ENCODE peak calls at places on chromosomes 3 and 15, in nine cellular contexts. P is activated gamma-delta T cell treated with Interleukin-2 at 50 U/mL for 16 hours, N is neural crest cell, L is bronchial epithelial cell, G is iris pigment epithelial cell, Z is HEK293T, O is amniotic epithelial cell, K is choroid plexus epithelial cell, V is EL. T is an unnamed sample.

GRCh38 chr15:78000089-78000926 is 77.2 kb downstream of the TBC1D2B start:
- DNase-seq in P (peak; percentile 64), N (peak; percentile 61), L (peak; percentile 73), G (peak; percentile 63), Z (peak; percentile 69), O (peak; percentile 78), K (peak; percentile 71), V (peak; percentile 41), T (peak; percentile 21)

GRCh38 chr3:150319900-150320299 is 88.2 kb upstream of the TSC22D2 start:
- DNase-seq in P (no peak), N (no peak), L (peak; percentile 100), G (peak; percentile 99), Z (no peak), O (peak; percentile 98), K (peak; percentile 96), V (peak; percentile 98), T (no peak)

GRCh38 chr3:115551091-115551490 is 72.2 kb upstream of the GAP43 start:
- DNase-seq in P (no peak), N (no peak), L (no peak), G (no peak), Z (no peak), O (no peak), K (no peak), V (no peak), T (no peak)

GRCh38 chr3:195119461-195120198 is 151.3 kb downstream of the XXYLT1 start:
- DNase-seq in P (no peak), N (peak; percentile 20), L (peak; percentile 44), G (peak; percentile 85), Z (no peak), O (peak; percentile 82), K (peak; percentile 85), V (peak; percentile 95), T (no peak)

GRCh38 chr15:38474155-38474757 is 20.3 kb downstream of the FAM98B start:
- DNase-seq in P (peak; percentile 31), N (no peak), L (peak; percentile 67), G (peak; percentile 70), Z (peak; percentile 23), O (peak; percentile 73), K (peak; percentile 83), V (peak; percentile 67), T (no peak)

GRCh38 chr3:152377184-152377570 is 108.4 kb downstream of the MBNL1 start:
- DNase-seq in P (no peak), N (no peak), L (no peak), G (no peak), Z (no peak), O (no peak), K (no peak), V (no peak), T (no peak)

GRCh38 chr15:34610388-34610787 is 26.9 kb upstream of the GOLGA8B start:
- DNase-seq in P (no peak), N (no peak), L (peak; percentile 35), G (peak; percentile 23), Z (peak; percentile 4), O (no peak), K (peak; percentile 53), V (no peak), T (no peak)

GRCh38 chr3:76400141-76400540 is 614.8 kb upstream of the ZNF717 start:
- DNase-seq in P (no peak), N (no peak), L (peak; percentile 11), G (peak; percentile 67), Z (no peak), O (peak; percentile 37), K (peak; percentile 64), V (peak; percentile 1), T (no peak)

GRCh38 chr3:77362936-77363335 is 323.0 kb downstream of the ROBO2 start:
- DNase-seq in P (no peak), N (no peak), L (peak; percentile 33), G (no peak), Z (no peak), O (no peak), K (no peak), V (no peak), T (no peak)

GRCh38 chr15:34993877-34994276 is 5.8 kb upstream of the ZNF770 start:
- DNase-seq in P (no peak), N (no peak), L (no peak), G (no peak), Z (no peak), O (no peak), K (no peak), V (no peak), T (no peak)

GRCh38 chr3:4376499-4376898 is 73.3 kb downstream of the SETMAR start:
- DNase-seq in P (no peak), N (no peak), L (peak; percentile 64), G (peak; percentile 39), Z (no peak), O (peak; percentile 19), K (no peak), V (no peak), T (no peak)

GRCh38 chr3:197501879-197502620 is 53.7 kb downstream of the BDH1 start:
- DNase-seq in P (no peak), N (no peak), L (peak; percentile 88), G (peak; percentile 85), Z (peak; percentile 20), O (peak; percentile 59), K (peak; percentile 74), V (peak; percentile 68), T (peak; percentile 34)

GRCh38 chr3:170493712-170494182 is 75.1 kb downstream of the CLDN11 start:
- DNase-seq in P (no peak), N (no peak), L (peak; percentile 40), G (peak; percentile 83), Z (no peak), O (peak; percentile 78), K (peak; percentile 76), V (peak; percentile 42), T (no peak)

T was measured in NK-92 treated with Interleukin-12 subunit alpha and Interleukin-12 subunit beta, amount 100 ng/mL, for 24 hours.